ENCODE peak calls at places on chromosome 18, in five cellular contexts. One of them, this sample, is unnamed.

GRCh38 chr18:10410472-10411300 is 43.7 kb upstream of the APCDD1 start:
- DNase-seq in CD8-positive, alpha-beta memory T cell: no peak
- DNase-seq in Peyer's patch: no peak
- DNase-seq in A549: no peak
- DNase-seq in H9: no peak
- DNase-seq in this sample: no peak

GRCh38 chr18:62324917-62325805 is at the start of gene TNFRSF11A:
- DNase-seq in CD8-positive, alpha-beta memory T cell: peak; percentile 41
- DNase-seq in Peyer's patch: peak; percentile 34
- DNase-seq in A549: peak; percentile 38
- DNase-seq in H9: peak; percentile 77
- DNase-seq in this sample: peak; percentile 64

GRCh38 chr18:64259871-64260270 is 111.0 kb upstream of the LINC00305 start:
- DNase-seq in CD8-positive, alpha-beta memory T cell: no peak
- DNase-seq in Peyer's patch: no peak
- DNase-seq in A549: no peak
- DNase-seq in H9: no peak
- DNase-seq in this sample: no peak

GRCh38 chr18:6920099-6920955 is 190.8 kb downstream of the ARHGAP28 start:
- DNase-seq in CD8-positive, alpha-beta memory T cell: no peak
- DNase-seq in Peyer's patch: no peak
- DNase-seq in A549: peak; percentile 13
- DNase-seq in H9: peak; percentile 80
- DNase-seq in this sample: no peak

GRCh38 chr18:623760-624620 is 27.2 kb downstream of the CLUL1 start:
- DNase-seq in CD8-positive, alpha-beta memory T cell: peak; percentile 20
- DNase-seq in Peyer's patch: peak; percentile 55
- DNase-seq in A549: peak; percentile 18
- DNase-seq in H9: peak; percentile 81
- DNase-seq in this sample: peak; percentile 9

GRCh38 chr18:13611058-13611615 is 115.2 kb downstream of the FAM210A start:
- DNase-seq in CD8-positive, alpha-beta memory T cell: peak; percentile 43
- DNase-seq in Peyer's patch: peak; percentile 70
- DNase-seq in A549: no peak
- DNase-seq in H9: peak; percentile 27
- DNase-seq in this sample: no peak

GRCh38 chr18:77308216-77308615 is 58.6 kb downstream of the GALR1 start:
- DNase-seq in CD8-positive, alpha-beta memory T cell: no peak
- DNase-seq in Peyer's patch: no peak
- DNase-seq in A549: no peak
- DNase-seq in H9: no peak
- DNase-seq in this sample: no peak

GRCh38 chr18:67010916-67011315 is 407.0 kb upstream of the CDH19 start:
- DNase-seq in CD8-positive, alpha-beta memory T cell: no peak
- DNase-seq in Peyer's patch: no peak
- DNase-seq in A549: no peak
- DNase-seq in H9: no peak
- DNase-seq in this sample: no peak

GRCh38 chr18:64449433-64449832 is 300.5 kb upstream of the LINC00305 start:
- DNase-seq in CD8-positive, alpha-beta memory T cell: no peak
- DNase-seq in Peyer's patch: no peak
- DNase-seq in A549: no peak
- DNase-seq in H9: no peak
- DNase-seq in this sample: no peak

DNA sequence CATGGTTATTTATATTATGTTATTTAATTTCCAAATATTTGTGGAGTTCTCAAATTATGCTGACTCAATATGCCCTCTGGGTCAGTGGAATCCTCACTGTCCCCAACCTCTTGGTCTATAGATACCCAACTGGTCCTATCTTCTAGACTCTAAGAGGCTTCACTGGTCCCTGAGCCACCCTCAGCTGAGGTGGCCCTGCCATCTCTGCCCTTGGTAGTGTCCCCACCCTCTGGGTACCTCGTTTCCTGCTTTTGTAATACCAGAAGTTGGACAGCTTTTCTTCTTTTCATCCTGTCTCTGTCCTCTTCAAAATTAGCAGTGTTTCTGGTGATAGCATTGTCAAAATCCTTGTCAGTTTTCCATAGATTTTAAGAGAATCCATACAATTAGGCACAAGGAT is 11.9 kb downstream of the ZSCAN30 start:
- DNase-seq in CD8-positive, alpha-beta memory T cell: no peak
- DNase-seq in Peyer's patch: no peak
- DNase-seq in A549: no peak
- DNase-seq in H9: no peak
- DNase-seq in this sample: no peak
- H3K9me3 ChIP-seq in CD8-positive, alpha-beta memory T cell: no peaks in the 10 kb centered on the region
- H3K9me3 ChIP-seq in Peyer's patch: no peaks in the 10 kb centered on the region
- H3K9me3 ChIP-seq in A549: peaks cover 18% of the 10 kb centered on the region
- H3K9me3 ChIP-seq in H9: peaks cover 28% of the 10 kb centered on the region
- H3K9me3 ChIP-seq in this sample: no peaks in the 10 kb centered on the region

DNA sequence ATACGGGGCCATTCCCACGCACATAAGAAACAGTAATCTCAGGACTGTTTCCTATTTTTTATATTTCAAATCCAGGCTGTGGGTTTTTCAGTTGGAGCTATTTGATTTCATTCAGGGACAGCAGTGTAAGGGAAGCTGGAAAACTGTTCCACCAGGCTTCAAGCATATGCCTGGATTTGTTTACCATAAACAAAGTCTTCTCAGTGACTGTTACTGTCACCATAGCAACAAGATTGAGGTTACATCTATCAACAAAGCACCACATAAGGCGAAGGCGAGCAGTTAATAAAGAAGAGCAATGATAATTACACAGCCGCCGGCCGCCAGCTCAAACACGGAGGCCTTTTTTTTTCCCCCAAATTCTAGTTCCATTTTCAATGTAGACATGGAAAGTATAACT is 553.6 kb upstream of the SYT4 start:
- DNase-seq in CD8-positive, alpha-beta memory T cell: no peak
- DNase-seq in Peyer's patch: no peak
- DNase-seq in A549: no peak
- DNase-seq in H9: no peak
- DNase-seq in this sample: no peak
- H3K9me3 ChIP-seq in CD8-positive, alpha-beta memory T cell: no peaks in the 10 kb centered on the region
- H3K9me3 ChIP-seq in Peyer's patch: no peaks in the 10 kb centered on the region
- H3K9me3 ChIP-seq in A549: no peaks in the 10 kb centered on the region
- H3K9me3 ChIP-seq in H9: no peaks in the 10 kb centered on the region
- H3K9me3 ChIP-seq in this sample: no peaks in the 10 kb centered on the region

DNA sequence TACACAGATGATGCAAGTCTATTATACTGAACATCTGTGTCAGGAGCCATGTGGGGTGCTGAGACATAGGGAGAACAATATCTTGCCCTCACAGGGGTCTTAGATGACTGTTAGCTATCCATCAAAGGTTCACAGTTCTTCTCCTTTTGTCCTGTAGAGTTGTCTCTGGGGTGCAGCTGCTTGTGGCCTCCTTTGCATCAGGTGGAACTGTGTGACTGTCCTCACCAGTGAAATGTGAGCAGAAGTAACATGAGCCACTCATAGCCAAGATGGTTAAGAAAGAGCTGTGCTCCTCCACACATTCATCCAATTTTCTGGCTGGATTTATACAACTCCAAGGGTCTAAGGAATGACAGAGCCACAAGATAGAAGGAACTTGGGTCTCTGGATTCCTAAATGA is 56.0 kb upstream of the ST8SIA3 start:
- DNase-seq in CD8-positive, alpha-beta memory T cell: no peak
- DNase-seq in Peyer's patch: no peak
- DNase-seq in A549: no peak
- DNase-seq in H9: no peak
- DNase-seq in this sample: no peak
- H3K9me3 ChIP-seq in CD8-positive, alpha-beta memory T cell: no peaks in the 10 kb centered on the region
- H3K9me3 ChIP-seq in Peyer's patch: no peaks in the 10 kb centered on the region
- H3K9me3 ChIP-seq in A549: no peaks in the 10 kb centered on the region
- H3K9me3 ChIP-seq in H9: no peaks in the 10 kb centered on the region
- H3K9me3 ChIP-seq in this sample: no peaks in the 10 kb centered on the region

DNA sequence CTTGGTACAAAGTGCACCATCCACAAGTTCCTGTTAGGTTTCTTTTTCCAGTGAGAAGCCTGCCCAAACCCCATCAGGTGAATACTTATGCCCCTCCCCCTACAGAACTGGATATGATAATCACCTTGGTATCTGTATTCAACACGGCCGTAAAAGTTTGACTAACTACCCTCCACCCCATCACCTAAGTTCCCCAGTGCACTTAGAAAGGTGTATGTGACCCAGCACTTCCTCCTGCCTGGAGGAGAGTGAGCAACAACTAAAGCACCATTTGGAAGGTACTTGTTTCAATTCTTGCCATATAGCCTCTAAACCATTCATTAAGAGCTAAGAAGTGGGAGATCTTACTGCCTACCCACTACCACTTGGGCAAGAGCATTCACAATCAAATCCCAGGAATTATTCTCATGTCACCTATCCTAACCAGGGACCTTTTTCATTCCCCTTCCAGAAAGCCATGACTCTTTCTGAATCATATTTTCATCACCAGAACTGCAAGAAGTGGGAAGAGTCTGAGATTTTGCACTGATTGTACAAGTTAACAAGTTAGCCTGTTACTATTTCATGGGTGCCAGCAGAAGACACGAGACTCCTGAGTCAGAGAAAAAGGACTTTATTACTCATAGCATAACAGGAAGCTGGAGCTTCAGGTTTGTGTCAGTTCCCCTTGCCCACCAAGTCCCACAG is 53.5 kb upstream of the NDUFV2 start:
- DNase-seq in CD8-positive, alpha-beta memory T cell: no peak
- DNase-seq in Peyer's patch: no peak
- DNase-seq in A549: no peak
- DNase-seq in H9: no peak
- DNase-seq in this sample: no peak
- H3K9me3 ChIP-seq in CD8-positive, alpha-beta memory T cell: no peaks in the 10 kb centered on the region
- H3K9me3 ChIP-seq in Peyer's patch: peaks cover 8% of the 10 kb centered on the region
- H3K9me3 ChIP-seq in A549: peaks cover 20% of the 10 kb centered on the region
- H3K9me3 ChIP-seq in H9: no peaks in the 10 kb centered on the region
- H3K9me3 ChIP-seq in this sample: no peaks in the 10 kb centered on the region

DNA sequence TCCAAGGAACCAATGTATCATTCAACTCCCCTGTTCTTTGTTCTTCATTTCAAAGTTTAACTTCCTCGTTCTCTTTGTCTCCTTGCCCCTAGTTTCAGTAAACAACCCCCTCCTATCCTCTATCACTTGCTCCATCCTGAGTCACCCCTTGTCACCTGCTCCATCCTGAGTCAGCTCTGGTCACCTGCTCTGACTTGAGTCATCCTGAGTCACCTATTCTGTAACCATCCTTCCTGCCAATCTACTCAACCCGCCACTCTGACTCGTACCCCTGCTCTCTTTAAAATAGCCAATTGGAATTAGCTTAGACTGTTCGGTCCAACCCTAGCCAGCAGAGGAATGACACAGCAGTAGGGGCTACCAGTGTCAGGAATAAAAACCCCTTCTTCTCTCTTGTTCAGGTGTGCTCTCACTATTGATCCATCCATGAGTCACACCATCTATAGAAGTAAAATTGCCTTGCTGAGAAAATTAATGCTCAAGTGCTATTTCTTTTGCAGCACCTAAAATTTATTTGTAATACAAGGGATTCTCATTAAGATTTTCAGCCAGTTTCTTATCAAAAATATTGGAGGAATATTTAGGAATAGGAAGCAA is 326.8 kb downstream of the AKAIN1 start:
- DNase-seq in CD8-positive, alpha-beta memory T cell: no peak
- DNase-seq in Peyer's patch: no peak
- DNase-seq in A549: no peak
- DNase-seq in H9: peak; percentile 55
- DNase-seq in this sample: no peak
- H3K9me3 ChIP-seq in CD8-positive, alpha-beta memory T cell: no peaks in the 10 kb centered on the region
- H3K9me3 ChIP-seq in Peyer's patch: no peaks in the 10 kb centered on the region
- H3K9me3 ChIP-seq in A549: no peaks in the 10 kb centered on the region
- H3K9me3 ChIP-seq in H9: no peaks in the 10 kb centered on the region
- H3K9me3 ChIP-seq in this sample: no peaks in the 10 kb centered on the region

GRCh38 chr18:73101977-73102376 is 234.2 kb upstream of the NETO1 start:
- DNase-seq in CD8-positive, alpha-beta memory T cell: no peak
- DNase-seq in Peyer's patch: no peak
- DNase-seq in A549: no peak
- DNase-seq in H9: no peak
- DNase-seq in this sample: no peak
- H3K9me3 ChIP-seq in CD8-positive, alpha-beta memory T cell: no peaks in the 10 kb centered on the region
- H3K9me3 ChIP-seq in Peyer's patch: peaks cover 5% of the 10 kb centered on the region
- H3K9me3 ChIP-seq in A549: no peaks in the 10 kb centered on the region
- H3K9me3 ChIP-seq in H9: no peaks in the 10 kb centered on the region
- H3K9me3 ChIP-seq in this sample: no peaks in the 10 kb centered on the region

GRCh38 chr18:65876310-65876709 is 125.5 kb downstream of the CDH7 start:
- DNase-seq in CD8-positive, alpha-beta memory T cell: no peak
- DNase-seq in Peyer's patch: no peak
- DNase-seq in A549: no peak
- DNase-seq in H9: no peak
- DNase-seq in this sample: no peak
- H3K9me3 ChIP-seq in CD8-positive, alpha-beta memory T cell: no peaks in the 10 kb centered on the region
- H3K9me3 ChIP-seq in Peyer's patch: no peaks in the 10 kb centered on the region
- H3K9me3 ChIP-seq in A549: no peaks in the 10 kb centered on the region
- H3K9me3 ChIP-seq in H9: no peaks in the 10 kb centered on the region
- H3K9me3 ChIP-seq in this sample: peaks cover 3% of the 10 kb centered on the region

DNA sequence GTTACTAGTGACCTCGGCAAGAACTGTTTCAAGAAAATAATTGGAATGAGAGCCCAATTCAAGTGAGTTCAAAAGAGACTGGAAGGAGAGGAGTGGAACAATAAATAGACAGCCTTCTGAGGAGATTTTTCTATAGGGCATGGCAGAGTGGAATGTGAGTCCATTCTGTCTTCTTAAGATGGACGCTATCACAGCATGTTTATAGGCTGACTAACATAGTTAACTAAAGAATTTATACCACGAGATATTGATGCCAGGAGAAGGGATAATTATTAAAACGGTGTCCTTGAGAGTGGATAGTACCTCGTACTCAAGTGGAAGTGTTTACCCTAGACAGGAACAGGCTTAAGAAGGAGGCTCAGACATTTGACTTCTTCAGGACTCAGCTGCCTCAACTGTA is 143.5 kb upstream of the RBBP8 start:
- DNase-seq in CD8-positive, alpha-beta memory T cell: no peak
- DNase-seq in Peyer's patch: no peak
- DNase-seq in A549: no peak
- DNase-seq in H9: no peak
- DNase-seq in this sample: no peak
- H3K9me3 ChIP-seq in CD8-positive, alpha-beta memory T cell: no peaks in the 10 kb centered on the region
- H3K9me3 ChIP-seq in Peyer's patch: no peaks in the 10 kb centered on the region
- H3K9me3 ChIP-seq in A549: no peaks in the 10 kb centered on the region
- H3K9me3 ChIP-seq in H9: no peaks in the 10 kb centered on the region
- H3K9me3 ChIP-seq in this sample: no peaks in the 10 kb centered on the region